ENCODE peak calls at places on chromosomes 1 and 21, in six cellular contexts. One of them, this sample, is unnamed.

GRCh38 chr1:65148548-65149390 is 766 bp downstream of the AK4 start:
- DNase-seq in trophoblast cell: peak
- DNase-seq in H9: peak
- DNase-seq in H1: peak
- DNase-seq in mesenchymal stem cell: peak
- DNase-seq in IMR-90: peak
- DNase-seq in this sample: peak

GRCh38 chr1:12636098-12636950 is 7.6 kb upstream of the AADACL4 start:
- DNase-seq in mesenchymal stem cell: peak
- DNase-seq in H9: peak
- DNase-seq in H1: peak
- DNase-seq in IMR-90: peak
- DNase-seq in trophoblast cell: no peak
- DNase-seq in this sample: no peak

GRCh38 chr1:119772298-119772697 is 3.6 kb upstream of the HMGCS2 start:
- DNase-seq in H1: no peak
- DNase-seq in H9: no peak
- DNase-seq in mesenchymal stem cell: no peak
- DNase-seq in trophoblast cell: no peak
- DNase-seq in IMR-90: no peak
- DNase-seq in this sample: no peak

GRCh38 chr21:42865361-42866160 is 13.8 kb downstream of the WDR4 start:
- DNase-seq in IMR-90: no peak
- DNase-seq in H9: no peak
- DNase-seq in mesenchymal stem cell: no peak
- DNase-seq in trophoblast cell: no peak
- DNase-seq in H1: no peak
- DNase-seq in this sample: no peak

GRCh38 chr1:10860682-10861081 is 64.2 kb upstream of the CASZ1 start:
- DNase-seq in H9: no peak
- DNase-seq in trophoblast cell: no peak
- DNase-seq in IMR-90: no peak
- DNase-seq in mesenchymal stem cell: no peak
- DNase-seq in H1: no peak
- DNase-seq in this sample: no peak

GRCh38 chr1:78255849-78256248 is 210.1 kb downstream of the GIPC2 start:
- DNase-seq in H9: no peak
- DNase-seq in trophoblast cell: no peak
- DNase-seq in H1: no peak
- DNase-seq in mesenchymal stem cell: no peak
- DNase-seq in IMR-90: no peak
- DNase-seq in this sample: no peak

GRCh38 chr1:8061673-8062386 is 35.7 kb upstream of the ERRFI1 start:
- DNase-seq in trophoblast cell: peak
- DNase-seq in H9: no peak
- DNase-seq in H1: no peak
- DNase-seq in mesenchymal stem cell: peak
- DNase-seq in IMR-90: peak
- DNase-seq in this sample: no peak

GRCh38 chr1:117008675-117009074 is 7.1 kb downstream of the CD101 start:
- DNase-seq in H9: no peak
- DNase-seq in trophoblast cell: no peak
- DNase-seq in mesenchymal stem cell: no peak
- DNase-seq in H1: no peak
- DNase-seq in IMR-90: no peak
- DNase-seq in this sample: no peak

GRCh38 chr1:83860506-83861221 is 138.3 kb downstream of the TTLL7 start:
- DNase-seq in H1: peak
- DNase-seq in IMR-90: no peak
- DNase-seq in trophoblast cell: peak
- DNase-seq in H9: peak
- DNase-seq in mesenchymal stem cell: peak
- DNase-seq in this sample: peak

GRCh38 chr1:233689017-233689747 is 75.3 kb downstream of the KCNK1 start:
- DNase-seq in H9: no peak
- DNase-seq in H1: no peak
- DNase-seq in IMR-90: no peak
- DNase-seq in trophoblast cell: peak
- DNase-seq in mesenchymal stem cell: no peak
- DNase-seq in this sample: no peak

GRCh38 chr1:208748766-208749165 is 504.6 kb upstream of the PLXNA2 start:
- DNase-seq in IMR-90: no peak
- DNase-seq in mesenchymal stem cell: no peak
- DNase-seq in trophoblast cell: no peak
- DNase-seq in H9: no peak
- DNase-seq in H1: no peak
- DNase-seq in this sample: no peak

DNA sequence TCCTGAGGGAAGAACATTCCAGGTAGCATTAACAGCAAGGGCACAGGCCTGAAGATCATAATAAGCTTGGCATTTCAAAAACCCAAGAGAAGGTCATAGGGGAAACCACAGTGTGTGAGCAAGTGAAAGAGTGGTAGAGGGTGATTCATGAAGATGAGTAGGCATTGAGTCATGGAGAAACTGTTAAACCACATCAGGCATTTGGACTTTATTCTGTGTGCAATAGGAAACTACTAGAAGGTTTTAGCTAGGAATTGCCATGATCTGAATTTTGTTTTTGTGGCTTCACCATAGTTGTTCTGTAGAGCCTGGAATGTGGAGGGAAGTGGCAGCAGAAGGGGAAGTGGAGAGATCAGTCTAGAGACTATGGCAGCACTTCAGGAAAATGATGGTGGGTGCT is 359.0 kb upstream of the PTBP2 start:
- DNase-seq in trophoblast cell: peak
- DNase-seq in IMR-90: peak
- DNase-seq in mesenchymal stem cell: peak
- DNase-seq in H1: no peak
- DNase-seq in H9: no peak
- DNase-seq in this sample: no peak
- H3K4me2 ChIP-seq in trophoblast cell: no peak
- H3K4me2 ChIP-seq in IMR-90: peak
- H3K4me2 ChIP-seq in mesenchymal stem cell: no peak
- H3K4me2 ChIP-seq in H1: no peak
- H3K4me2 ChIP-seq in H9: no peak
- H3K4me2 ChIP-seq in this sample: no peak

GRCh38 chr1:199734186-199734585 is 293.3 kb upstream of the NR5A2 start:
- DNase-seq in H1: no peak
- DNase-seq in H9: no peak
- DNase-seq in mesenchymal stem cell: no peak
- DNase-seq in IMR-90: no peak
- DNase-seq in trophoblast cell: no peak
- DNase-seq in this sample: no peak
- H4K91ac ChIP-seq in H1: no peak
- H4K91ac ChIP-seq in H9: no peak
- H4K91ac ChIP-seq in mesenchymal stem cell: no peak
- H4K91ac ChIP-seq in IMR-90: no peak
- H4K91ac ChIP-seq in trophoblast cell: no peak
- H4K91ac ChIP-seq in this sample: no peak

GRCh38 chr1:45843474-45843905 is 40.1 kb downstream of the MAST2 start:
- DNase-seq in IMR-90: peak
- DNase-seq in H1: no peak
- DNase-seq in mesenchymal stem cell: peak
- DNase-seq in trophoblast cell: peak
- DNase-seq in H9: no peak
- DNase-seq in this sample: no peak
- H3K4me2 ChIP-seq in IMR-90: no peak
- H3K4me2 ChIP-seq in H1: no peak
- H3K4me2 ChIP-seq in mesenchymal stem cell: no peak
- H3K4me2 ChIP-seq in trophoblast cell: no peak
- H3K4me2 ChIP-seq in H9: no peak
- H3K4me2 ChIP-seq in this sample: no peak

GRCh38 chr1:170660281-170660713 is 3.6 kb upstream of the PRRX1 start:
- DNase-seq in H1: peak
- DNase-seq in H9: peak
- DNase-seq in trophoblast cell: no peak
- DNase-seq in IMR-90: no peak
- DNase-seq in mesenchymal stem cell: no peak
- DNase-seq in this sample: no peak

GRCh38 chr1:170660874-170661645 is 2.9 kb upstream of the PRRX1 start:
- DNase-seq in trophoblast cell: no peak
- DNase-seq in H9: peak
- DNase-seq in IMR-90: peak
- DNase-seq in H1: peak
- DNase-seq in mesenchymal stem cell: peak
- DNase-seq in this sample: no peak

GRCh38 chr1:170657275-170657853 is 6.6 kb upstream of the PRRX1 start:
- DNase-seq in H1: no peak
- DNase-seq in trophoblast cell: no peak
- DNase-seq in mesenchymal stem cell: no peak
- DNase-seq in H9: no peak
- DNase-seq in IMR-90: peak
- DNase-seq in this sample: no peak

GRCh38 chr1:170661646-170662411 is 2.1 kb upstream of the PRRX1 start:
- DNase-seq in IMR-90: peak
- DNase-seq in H9: peak
- DNase-seq in mesenchymal stem cell: peak
- DNase-seq in trophoblast cell: no peak
- DNase-seq in H1: peak
- DNase-seq in this sample: no peak

DNA sequence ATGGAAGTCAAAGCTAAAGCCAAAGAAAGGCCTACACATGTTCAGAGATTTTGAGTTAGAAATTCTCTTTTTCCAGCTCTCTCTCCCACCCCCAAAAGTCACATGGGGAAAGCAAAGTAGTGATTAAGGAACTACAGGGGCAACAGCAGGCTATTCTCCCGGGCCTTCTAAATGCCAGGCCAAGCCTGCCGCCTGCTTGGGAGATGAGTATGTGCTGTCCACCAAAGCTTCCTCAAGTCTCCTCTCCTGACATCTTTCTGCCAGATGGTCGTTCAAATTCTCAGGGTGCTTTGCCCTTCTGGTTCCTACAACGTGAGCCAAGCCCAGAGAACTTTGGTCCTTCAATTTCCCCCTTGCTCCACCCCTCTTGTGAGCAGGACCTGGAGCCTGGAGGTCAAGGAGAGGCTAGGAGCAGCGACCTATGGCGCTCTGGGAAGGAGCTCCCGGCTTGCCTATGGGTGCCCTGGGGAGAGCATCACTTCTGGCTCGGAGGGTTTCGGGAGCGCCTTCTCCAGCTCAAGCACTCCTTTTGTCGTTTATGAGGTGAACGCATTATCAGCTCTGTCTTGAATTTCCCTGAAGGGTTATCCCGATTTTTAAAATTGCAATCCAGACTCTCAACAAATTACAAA is 4.4 kb upstream of the PRRX1 start:
- DNase-seq in IMR-90: no peak
- DNase-seq in mesenchymal stem cell: no peak
- DNase-seq in trophoblast cell: no peak
- DNase-seq in H9: no peak
- DNase-seq in H1: no peak
- DNase-seq in this sample: no peak
- H4K91ac ChIP-seq in IMR-90: no peak
- H4K91ac ChIP-seq in mesenchymal stem cell: no peak
- H4K91ac ChIP-seq in trophoblast cell: no peak
- H4K91ac ChIP-seq in H9: no peak
- H4K91ac ChIP-seq in H1: no peak
- H4K91ac ChIP-seq in this sample: no peak

DNA sequence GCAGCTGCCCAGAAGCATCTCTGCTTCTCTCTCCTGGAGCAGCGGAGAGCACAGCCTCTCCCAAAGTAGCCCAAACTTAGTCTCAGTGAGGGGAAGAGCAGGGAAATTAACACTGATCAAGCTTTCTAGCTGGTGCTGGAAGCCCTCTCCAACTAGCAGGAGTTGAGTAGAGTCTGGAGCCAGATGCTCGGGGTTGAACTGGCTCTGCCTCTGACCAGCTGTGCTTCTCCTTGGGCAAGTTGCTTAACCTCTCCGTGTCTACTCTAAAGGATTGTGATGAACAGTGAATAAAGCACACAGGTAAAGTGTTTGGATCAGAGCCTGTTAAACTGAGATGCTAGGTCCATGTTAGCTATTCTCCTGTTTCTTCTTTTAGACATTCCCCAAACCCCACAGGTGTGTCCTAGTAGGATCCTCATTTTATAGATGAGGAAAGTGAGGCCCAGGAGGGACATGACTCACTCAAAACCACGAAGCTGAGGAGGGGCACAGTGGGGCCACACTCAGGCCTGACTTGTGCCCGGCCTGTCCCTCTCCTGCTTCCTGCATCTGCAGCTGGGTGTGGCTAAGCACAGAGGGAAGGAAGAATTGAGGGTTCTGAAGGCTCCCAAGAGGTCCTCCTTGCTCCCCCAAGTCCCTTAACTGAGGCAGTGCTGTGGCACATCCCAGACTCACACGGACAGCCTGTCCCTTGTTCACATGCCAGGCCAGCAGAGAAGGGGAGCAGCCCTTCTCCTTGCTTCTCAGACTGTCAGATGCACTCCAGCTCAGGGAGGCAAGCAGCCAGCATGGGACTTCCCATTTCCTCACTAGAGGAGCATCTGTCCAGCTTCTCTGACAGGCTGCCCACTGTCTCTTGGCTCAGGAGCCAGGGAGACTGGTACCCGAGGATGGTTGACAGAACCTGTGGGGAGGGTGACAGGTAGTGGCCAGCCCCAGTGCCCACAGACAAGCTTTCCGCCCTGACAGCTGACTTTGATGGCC is 152.0 kb upstream of the IGSF21 start:
- DNase-seq in H9: no peak
- DNase-seq in mesenchymal stem cell: no peak
- DNase-seq in trophoblast cell: no peak
- DNase-seq in H1: no peak
- DNase-seq in IMR-90: no peak
- DNase-seq in this sample: no peak
- H3K4me2 ChIP-seq in H9: no peak
- H3K4me2 ChIP-seq in mesenchymal stem cell: no peak
- H3K4me2 ChIP-seq in trophoblast cell: no peak
- H3K4me2 ChIP-seq in H1: no peak
- H3K4me2 ChIP-seq in IMR-90: no peak
- H3K4me2 ChIP-seq in this sample: no peak

DNA sequence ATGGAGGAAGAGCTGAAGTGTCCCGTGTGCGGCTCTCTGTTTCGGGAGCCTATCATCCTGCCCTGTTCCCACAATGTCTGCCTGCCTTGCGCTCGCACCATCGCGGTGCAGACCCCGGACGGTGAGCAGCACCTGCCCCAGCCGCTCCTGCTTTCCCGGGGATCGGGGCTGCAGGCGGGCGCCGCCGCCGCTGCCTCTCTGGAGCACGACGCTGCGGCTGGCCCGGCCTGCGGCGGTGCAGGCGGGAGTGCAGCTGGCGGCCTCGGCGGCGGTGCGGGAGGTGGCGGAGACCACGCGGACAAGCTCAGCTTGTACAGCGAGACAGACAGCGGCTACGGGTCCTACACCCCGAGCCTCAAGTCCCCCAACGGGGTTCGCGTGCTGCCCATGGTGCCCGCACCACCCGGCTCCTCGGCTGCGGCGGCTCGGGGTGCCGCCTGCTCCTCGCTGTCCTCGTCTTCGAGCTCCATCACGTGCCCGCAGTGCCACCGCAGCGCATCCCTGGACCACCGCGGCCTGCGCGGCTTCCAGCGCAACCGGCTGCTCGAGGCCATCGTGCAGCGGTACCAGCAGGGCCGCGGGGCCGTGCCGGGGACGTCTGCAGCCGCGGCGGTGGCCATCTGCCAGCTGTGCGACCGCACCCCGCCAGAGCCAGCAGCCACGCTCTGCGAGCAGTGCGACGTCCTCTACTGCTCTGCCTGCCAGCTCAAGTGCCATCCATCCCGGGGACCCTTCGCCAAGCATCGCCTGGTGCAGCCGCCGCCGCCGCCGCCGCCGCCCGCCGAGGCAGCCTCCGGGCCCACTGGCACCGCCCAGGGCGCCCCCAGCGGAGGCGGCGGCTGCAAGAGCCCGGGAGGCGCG is 1.3 kb downstream of the TRIM67 start:
- DNase-seq in mesenchymal stem cell: no peak
- DNase-seq in trophoblast cell: peak
- DNase-seq in H1: peak
- DNase-seq in IMR-90: no peak
- DNase-seq in H9: no peak
- DNase-seq in this sample: no peak
- H4K91ac ChIP-seq in mesenchymal stem cell: no peak
- H4K91ac ChIP-seq in trophoblast cell: no peak
- H4K91ac ChIP-seq in H1: no peak
- H4K91ac ChIP-seq in IMR-90: no peak
- H4K91ac ChIP-seq in H9: no peak
- H4K91ac ChIP-seq in this sample: no peak

This sample was measured in neuronal stem cell.